ENCODE peak calls at places on chromosomes 7 and 10, in six cellular contexts. One of them, this sample, is unnamed.

GRCh38 chr7:141258559-141258958 is 184.7 kb downstream of the TMEM178B start:
- DNase-seq in mucosa of gallbladder: no peak
- DNase-seq in activated CD8-positive, alpha-beta memory T cell treated with anti-CD3 and anti-CD28 coated beads for 1 hour: no peak
- DNase-seq in NCI-H226: no peak
- DNase-seq in HS-27A: no peak
- DNase-seq in H9: no peak
- DNase-seq in this sample: no peak

GRCh38 chr10:69222157-69223027 is 2.3 kb downstream of the HKDC1 start:
- DNase-seq in NCI-H226: peak; percentile 87
- DNase-seq in mucosa of gallbladder: peak; percentile 75
- DNase-seq in H9: peak; percentile 68
- DNase-seq in HS-27A: no peak
- DNase-seq in activated CD8-positive, alpha-beta memory T cell treated with anti-CD3 and anti-CD28 coated beads for 1 hour: peak; percentile 40
- DNase-seq in this sample: peak; percentile 44

GRCh38 chr7:47379629-47380324 is 202.1 kb downstream of the TNS3 start:
- DNase-seq in HS-27A: peak; percentile 11
- DNase-seq in mucosa of gallbladder: peak; percentile 83
- DNase-seq in NCI-H226: peak; percentile 87
- DNase-seq in activated CD8-positive, alpha-beta memory T cell treated with anti-CD3 and anti-CD28 coated beads for 1 hour: no peak
- DNase-seq in H9: peak; percentile 47
- DNase-seq in this sample: no peak

GRCh38 chr10:57925045-57925444 is 342.6 kb downstream of the IPMK start:
- DNase-seq in H9: no peak
- DNase-seq in mucosa of gallbladder: no peak
- DNase-seq in HS-27A: no peak
- DNase-seq in activated CD8-positive, alpha-beta memory T cell treated with anti-CD3 and anti-CD28 coated beads for 1 hour: no peak
- DNase-seq in NCI-H226: no peak
- DNase-seq in this sample: no peak

GRCh38 chr7:140418653-140419052 is 14.8 kb downstream of the RAB19 start:
- DNase-seq in mucosa of gallbladder: no peak
- DNase-seq in HS-27A: no peak
- DNase-seq in NCI-H226: no peak
- DNase-seq in activated CD8-positive, alpha-beta memory T cell treated with anti-CD3 and anti-CD28 coated beads for 1 hour: no peak
- DNase-seq in H9: no peak
- DNase-seq in this sample: no peak

GRCh38 chr7:128915271-128915819 is 4.8 kb upstream of the KCP start:
- DNase-seq in H9: peak; percentile 30
- DNase-seq in HS-27A: no peak
- DNase-seq in mucosa of gallbladder: no peak
- DNase-seq in NCI-H226: no peak
- DNase-seq in activated CD8-positive, alpha-beta memory T cell treated with anti-CD3 and anti-CD28 coated beads for 1 hour: no peak
- DNase-seq in this sample: no peak

GRCh38 chr10:75407716-75408511 is 6.3 kb upstream of the ZNF503 start:
- DNase-seq in mucosa of gallbladder: no peak
- DNase-seq in activated CD8-positive, alpha-beta memory T cell treated with anti-CD3 and anti-CD28 coated beads for 1 hour: no peak
- DNase-seq in NCI-H226: no peak
- DNase-seq in HS-27A: no peak
- DNase-seq in H9: peak; percentile 56
- DNase-seq in this sample: no peak

GRCh38 chr10:35726850-35727249 is 84.8 kb upstream of the FZD8 start:
- DNase-seq in NCI-H226: no peak
- DNase-seq in mucosa of gallbladder: no peak
- DNase-seq in activated CD8-positive, alpha-beta memory T cell treated with anti-CD3 and anti-CD28 coated beads for 1 hour: no peak
- DNase-seq in HS-27A: no peak
- DNase-seq in H9: no peak
- DNase-seq in this sample: no peak

GRCh38 chr10:7795605-7796004 is 7.6 kb downstream of the ATP5F1C start:
- DNase-seq in H9: no peak
- DNase-seq in NCI-H226: peak; percentile 62
- DNase-seq in mucosa of gallbladder: no peak
- DNase-seq in HS-27A: no peak
- DNase-seq in activated CD8-positive, alpha-beta memory T cell treated with anti-CD3 and anti-CD28 coated beads for 1 hour: no peak
- DNase-seq in this sample: no peak

GRCh38 chr10:67288688-67289410 is 363.0 kb downstream of the LRRTM3 start:
- DNase-seq in mucosa of gallbladder: no peak
- DNase-seq in HS-27A: no peak
- DNase-seq in NCI-H226: no peak
- DNase-seq in H9: no peak
- DNase-seq in activated CD8-positive, alpha-beta memory T cell treated with anti-CD3 and anti-CD28 coated beads for 1 hour: no peak
- DNase-seq in this sample: no peak

GRCh38 chr7:79182283-79182682 is 271.2 kb downstream of the MAGI2 start:
- DNase-seq in HS-27A: peak; percentile 19
- DNase-seq in activated CD8-positive, alpha-beta memory T cell treated with anti-CD3 and anti-CD28 coated beads for 1 hour: no peak
- DNase-seq in mucosa of gallbladder: no peak
- DNase-seq in H9: no peak
- DNase-seq in NCI-H226: peak; percentile 87
- DNase-seq in this sample: no peak

GRCh38 chr10:21340341-21340740 is 185.1 kb downstream of the SKIDA1 start:
- DNase-seq in H9: no peak
- DNase-seq in activated CD8-positive, alpha-beta memory T cell treated with anti-CD3 and anti-CD28 coated beads for 1 hour: no peak
- DNase-seq in NCI-H226: no peak
- DNase-seq in mucosa of gallbladder: no peak
- DNase-seq in HS-27A: peak; percentile 59
- DNase-seq in this sample: no peak

GRCh38 chr7:127629268-127629854 is 11.4 kb upstream of the PAX4 start:
- DNase-seq in HS-27A: no peak
- DNase-seq in activated CD8-positive, alpha-beta memory T cell treated with anti-CD3 and anti-CD28 coated beads for 1 hour: no peak
- DNase-seq in H9: peak; percentile 95
- DNase-seq in mucosa of gallbladder: no peak
- DNase-seq in NCI-H226: no peak
- DNase-seq in this sample: no peak